ENCODE peak calls at places on chromosomes 4 and X, in five cellular contexts. One of them, this sample, is unnamed.
A peak's percentile ranks its signal among the peaks of the same experiment; 100 is the strongest.

GRCh38 chr4:173009129-173009823 is 159.3 kb upstream of the GALNT7 start:
- DNase-seq in IMR-90: peak; percentile 76
- DNase-seq in HCT116: no peak
- DNase-seq in keratinocyte: no peak
- DNase-seq in PC-3: no peak
- DNase-seq in this sample: no peak

GRCh38 chr4:18075823-18076433 is 54.4 kb upstream of the LCORL start:
- DNase-seq in PC-3: peak; percentile 47
- DNase-seq in keratinocyte: no peak
- DNase-seq in HCT116: peak; percentile 52
- DNase-seq in IMR-90: peak; percentile 12
- DNase-seq in this sample: peak; percentile 4

GRCh38 chr4:108165601-108166000 is 3.1 kb downstream of the LEF1 start:
- DNase-seq in keratinocyte: no peak
- DNase-seq in PC-3: no peak
- DNase-seq in HCT116: no peak
- DNase-seq in IMR-90: no peak
- DNase-seq in this sample: no peak

GRCh38 chr4:73984736-73985527 is 3.1 kb downstream of the PPBP start:
- DNase-seq in IMR-90: peak; percentile 70
- DNase-seq in keratinocyte: no peak
- DNase-seq in HCT116: no peak
- DNase-seq in PC-3: peak; percentile 70
- DNase-seq in this sample: no peak

GRCh38 chrX:49840679-49841078 is 11.6 kb downstream of the PAGE4 start:
- DNase-seq in PC-3: peak; percentile 56
- DNase-seq in keratinocyte: no peak
- DNase-seq in HCT116: peak; percentile 57
- DNase-seq in IMR-90: peak; percentile 35
- DNase-seq in this sample: peak; percentile 84

GRCh38 chr4:128775916-128776315 is 33.6 kb upstream of the JADE1 start:
- DNase-seq in PC-3: no peak
- DNase-seq in keratinocyte: no peak
- DNase-seq in HCT116: no peak
- DNase-seq in IMR-90: no peak
- DNase-seq in this sample: peak; percentile 49

GRCh38 chr4:26065833-26066232 is 151.8 kb downstream of the SMIM20 start:
- DNase-seq in PC-3: no peak
- DNase-seq in keratinocyte: no peak
- DNase-seq in HCT116: no peak
- DNase-seq in IMR-90: no peak
- DNase-seq in this sample: no peak

GRCh38 chrX:1401611-1402430 is 9.9 kb upstream of the SLC25A6 start:
- DNase-seq in keratinocyte: no peak
- DNase-seq in PC-3: no peak
- DNase-seq in IMR-90: no peak
- DNase-seq in HCT116: no peak
- DNase-seq in this sample: no peak

GRCh38 chrX:53077207-53078197 is 4.7 kb upstream of the TSPYL2 start:
- DNase-seq in PC-3: no peak
- DNase-seq in keratinocyte: no peak
- DNase-seq in HCT116: no peak
- DNase-seq in IMR-90: no peak
- DNase-seq in this sample: no peak

GRCh38 chrX:71996826-71997225 is 86.2 kb downstream of the NHSL2 start:
- DNase-seq in PC-3: no peak
- DNase-seq in IMR-90: no peak
- DNase-seq in HCT116: no peak
- DNase-seq in keratinocyte: no peak
- DNase-seq in this sample: peak; percentile 71

GRCh38 chrX:9055354-9055753 is 21.4 kb upstream of the FAM9B start:
- DNase-seq in IMR-90: no peak
- DNase-seq in HCT116: no peak
- DNase-seq in keratinocyte: no peak
- DNase-seq in PC-3: no peak
- DNase-seq in this sample: no peak

GRCh38 chr4:2361366-2362285 is 56.8 kb downstream of the ZFYVE28 start:
- DNase-seq in IMR-90: no peak
- DNase-seq in PC-3: no peak
- DNase-seq in keratinocyte: no peak
- DNase-seq in HCT116: no peak
- DNase-seq in this sample: no peak

GRCh38 chrX:132740316-132741123 is 217.9 kb downstream of the HS6ST2 start:
- DNase-seq in HCT116: no peak
- DNase-seq in IMR-90: no peak
- DNase-seq in PC-3: peak; percentile 40
- DNase-seq in keratinocyte: no peak
- DNase-seq in this sample: peak; percentile 85

GRCh38 chr4:84750260-84750955 is 167.5 kb downstream of the CDS1 start:
- DNase-seq in IMR-90: peak; percentile 65
- DNase-seq in keratinocyte: peak; percentile 15
- DNase-seq in PC-3: peak; percentile 61
- DNase-seq in HCT116: peak; percentile 12
- DNase-seq in this sample: peak; percentile 56

GRCh38 chrX:17679820-17680219 is 57.5 kb upstream of the SCML1 start:
- DNase-seq in keratinocyte: no peak
- DNase-seq in HCT116: no peak
- DNase-seq in IMR-90: no peak
- DNase-seq in PC-3: no peak
- DNase-seq in this sample: no peak

GRCh38 chr4:48898733-48899431 is 7.7 kb downstream of the OCIAD2 start:
- DNase-seq in keratinocyte: no peak
- DNase-seq in IMR-90: no peak
- DNase-seq in PC-3: no peak
- DNase-seq in HCT116: no peak
- DNase-seq in this sample: no peak

GRCh38 chr4:11650801-11651596 is 222.3 kb upstream of the HS3ST1 start:
- DNase-seq in IMR-90: peak; percentile 71
- DNase-seq in PC-3: peak; percentile 50
- DNase-seq in HCT116: peak; percentile 96
- DNase-seq in keratinocyte: no peak
- DNase-seq in this sample: no peak

GRCh38 chrX:13131511-13132137 is 87.2 kb upstream of the FAM9C start:
- DNase-seq in keratinocyte: no peak
- DNase-seq in HCT116: no peak
- DNase-seq in IMR-90: no peak
- DNase-seq in PC-3: no peak
- DNase-seq in this sample: no peak

GRCh38 chrX:151680805-151681204 is 14.5 kb upstream of the PRRG3 start:
- DNase-seq in keratinocyte: peak; percentile 1
- DNase-seq in HCT116: peak; percentile 32
- DNase-seq in PC-3: peak; percentile 68
- DNase-seq in IMR-90: peak; percentile 2
- DNase-seq in this sample: peak; percentile 71

GRCh38 chrX:1012678-1013300 is 199.7 kb downstream of the CRLF2 start:
- DNase-seq in PC-3: no peak
- DNase-seq in keratinocyte: no peak
- DNase-seq in HCT116: no peak
- DNase-seq in IMR-90: no peak
- DNase-seq in this sample: no peak

GRCh38 chrX:46849933-46850332 is 13.1 kb downstream of the RP2 start:
- DNase-seq in PC-3: no peak
- DNase-seq in HCT116: no peak
- DNase-seq in IMR-90: peak; percentile 34
- DNase-seq in keratinocyte: no peak
- DNase-seq in this sample: no peak

GRCh38 chrX:130155564-130155963 is 10.1 kb downstream of the AIFM1 start:
- DNase-seq in IMR-90: no peak
- DNase-seq in keratinocyte: no peak
- DNase-seq in PC-3: no peak
- DNase-seq in HCT116: no peak
- DNase-seq in this sample: no peak

GRCh38 chrX:6049132-6049531 is 179.5 kb downstream of the NLGN4X start:
- DNase-seq in PC-3: no peak
- DNase-seq in keratinocyte: no peak
- DNase-seq in IMR-90: no peak
- DNase-seq in HCT116: no peak
- DNase-seq in this sample: no peak

GRCh38 chr4:37628977-37629609 is 57.1 kb downstream of the RELL1 start:
- DNase-seq in HCT116: peak; percentile 59
- DNase-seq in keratinocyte: no peak
- DNase-seq in IMR-90: peak; percentile 87
- DNase-seq in PC-3: peak; percentile 49
- DNase-seq in this sample: no peak

GRCh38 chr4:147591048-147591577 is 26.1 kb upstream of the TMEM184C start:
- DNase-seq in IMR-90: peak; percentile 58
- DNase-seq in PC-3: no peak
- DNase-seq in keratinocyte: no peak
- DNase-seq in HCT116: no peak
- DNase-seq in this sample: no peak

GRCh38 chr4:102564399-102564921 is 63.3 kb downstream of the NFKB1 start:
- DNase-seq in IMR-90: peak; percentile 81
- DNase-seq in keratinocyte: no peak
- DNase-seq in PC-3: peak; percentile 19
- DNase-seq in HCT116: no peak
- DNase-seq in this sample: no peak

GRCh38 chr4:140135529-140136021 is 18.4 kb downstream of the MAML3 start:
- DNase-seq in IMR-90: no peak
- DNase-seq in HCT116: no peak
- DNase-seq in PC-3: peak; percentile 17
- DNase-seq in keratinocyte: no peak
- DNase-seq in this sample: no peak

GRCh38 chrX:136200466-136200865 is 50.7 kb downstream of the MAP7D3 start:
- DNase-seq in IMR-90: peak; percentile 58
- DNase-seq in keratinocyte: no peak
- DNase-seq in HCT116: no peak
- DNase-seq in PC-3: peak; percentile 59
- DNase-seq in this sample: peak; percentile 23

GRCh38 chr4:108166038-108166437 is 2.7 kb downstream of the LEF1 start:
- DNase-seq in IMR-90: no peak
- DNase-seq in keratinocyte: no peak
- DNase-seq in HCT116: no peak
- DNase-seq in PC-3: no peak
- DNase-seq in this sample: peak; percentile 32

GRCh38 chr4:44447563-44448504 is 775 bp downstream of the KCTD8 start:
- DNase-seq in PC-3: peak; percentile 4
- DNase-seq in IMR-90: no peak
- DNase-seq in HCT116: no peak
- DNase-seq in keratinocyte: no peak
- DNase-seq in this sample: peak; percentile 74

GRCh38 chr4:26459756-26460530 is 30.3 kb downstream of the CCKAR start:
- DNase-seq in HCT116: no peak
- DNase-seq in PC-3: no peak
- DNase-seq in IMR-90: peak; percentile 90
- DNase-seq in keratinocyte: no peak
- DNase-seq in this sample: no peak

GRCh38 chrX:12497832-12498591 is 293.2 kb upstream of the PRPS2 start:
- DNase-seq in IMR-90: no peak
- DNase-seq in HCT116: no peak
- DNase-seq in PC-3: peak; percentile 46
- DNase-seq in keratinocyte: no peak
- DNase-seq in this sample: peak; percentile 47

GRCh38 chrX:23435575-23435974 is 100.9 kb downstream of the PTCHD1 start:
- DNase-seq in IMR-90: no peak
- DNase-seq in HCT116: no peak
- DNase-seq in PC-3: no peak
- DNase-seq in keratinocyte: no peak
- DNase-seq in this sample: no peak

GRCh38 chrX:35339796-35340195 is 397.2 kb downstream of the FAM47B start:
- DNase-seq in HCT116: no peak
- DNase-seq in keratinocyte: no peak
- DNase-seq in PC-3: peak; percentile 40
- DNase-seq in IMR-90: no peak
- DNase-seq in this sample: no peak

GRCh38 chr4:148574941-148575340 is 132.7 kb upstream of the NR3C2 start:
- DNase-seq in IMR-90: no peak
- DNase-seq in PC-3: no peak
- DNase-seq in keratinocyte: no peak
- DNase-seq in HCT116: no peak
- DNase-seq in this sample: no peak

GRCh38 chr4:46889410-46889809 is 19.6 kb downstream of the COX7B2 start:
- DNase-seq in HCT116: no peak
- DNase-seq in keratinocyte: no peak
- DNase-seq in PC-3: no peak
- DNase-seq in IMR-90: no peak
- DNase-seq in this sample: no peak

GRCh38 chr4:46894841-46895240 is 14.2 kb downstream of the COX7B2 start:
- DNase-seq in PC-3: no peak
- DNase-seq in HCT116: no peak
- DNase-seq in keratinocyte: no peak
- DNase-seq in IMR-90: no peak
- DNase-seq in this sample: no peak
- H3K27ac ChIP-seq in PC-3: no peak overlapping the region
- H3K27ac ChIP-seq in HCT116: no peak overlapping the region
- H3K27ac ChIP-seq in keratinocyte: no peak overlapping the region
- H3K27ac ChIP-seq in IMR-90: no peak overlapping the region
- H3K27ac ChIP-seq in this sample: no peak overlapping the region

GRCh38 chr4:119197772-119198212 is 14.7 kb upstream of the USP53 start:
- DNase-seq in IMR-90: no peak
- DNase-seq in PC-3: no peak
- DNase-seq in keratinocyte: no peak
- DNase-seq in HCT116: no peak
- DNase-seq in this sample: no peak
- H3K9ac ChIP-seq in IMR-90: no peak overlapping the region
- H3K9ac ChIP-seq in PC-3: no peak overlapping the region
- H3K9ac ChIP-seq in keratinocyte: no peak overlapping the region
- H3K9ac ChIP-seq in HCT116: no peak overlapping the region
- H3K9ac ChIP-seq in this sample: no peak overlapping the region

GRCh38 chr4:8092282-8092681 is 66.3 kb downstream of the ABLIM2 start:
- DNase-seq in keratinocyte: no peak
- DNase-seq in IMR-90: no peak
- DNase-seq in PC-3: no peak
- DNase-seq in HCT116: no peak
- DNase-seq in this sample: no peak

GRCh38 chr4:8097141-8097541 is 61.5 kb downstream of the ABLIM2 start:
- DNase-seq in keratinocyte: no peak
- DNase-seq in HCT116: no peak
- DNase-seq in IMR-90: no peak
- DNase-seq in PC-3: no peak
- DNase-seq in this sample: no peak

GRCh38 chr4:8096690-8097061 is 61.9 kb downstream of the ABLIM2 start:
- DNase-seq in IMR-90: no peak
- DNase-seq in keratinocyte: no peak
- DNase-seq in HCT116: no peak
- DNase-seq in PC-3: no peak
- DNase-seq in this sample: no peak

GRCh38 chr4:8095956-8096689 is 62.5 kb downstream of the ABLIM2 start:
- DNase-seq in keratinocyte: no peak
- DNase-seq in IMR-90: peak; percentile 18
- DNase-seq in HCT116: no peak
- DNase-seq in PC-3: peak; percentile 59
- DNase-seq in this sample: no peak

GRCh38 chr4:8093587-8094274 is 64.9 kb downstream of the ABLIM2 start:
- DNase-seq in keratinocyte: no peak
- DNase-seq in PC-3: no peak
- DNase-seq in HCT116: no peak
- DNase-seq in IMR-90: no peak
- DNase-seq in this sample: no peak
- TF ChIP-seq CTCF in keratinocyte: no peak
- TF ChIP-seq CTCF in PC-3: no peak
- TF ChIP-seq CTCF in HCT116: no peak
- TF ChIP-seq CTCF in IMR-90: no peak
- TF ChIP-seq CTCF in this sample: no peak

GRCh38 chrX:149870840-149871239 is 10.1 kb upstream of the MAGEA8 start:
- DNase-seq in HCT116: no peak
- DNase-seq in IMR-90: no peak
- DNase-seq in PC-3: no peak
- DNase-seq in keratinocyte: no peak
- DNase-seq in this sample: no peak
- H3K27ac ChIP-seq in HCT116: no peak overlapping the region
- H3K27ac ChIP-seq in IMR-90: no peak overlapping the region
- H3K27ac ChIP-seq in PC-3: no peak overlapping the region
- H3K27ac ChIP-seq in keratinocyte: no peak overlapping the region
- H3K27ac ChIP-seq in this sample: no peak overlapping the region

This sample was measured in neural progenitor cell.